ENCODE peak calls at places on chromosomes 7 and 10, in five cellular contexts. K, U, M, N and O are unnamed samples.

GRCh38 chr7:95545007-95545615 is 51.2 kb downstream of the PDK4 start:
- DNase-seq in K (peak; percentile 71), U (peak; percentile 91), M (peak; percentile 75), N (peak; percentile 82), O (peak; percentile 71)

GRCh38 chr10:133083422-133084100 is 4.2 kb upstream of the ADGRA1 start:
- DNase-seq in K (no peak), U (no peak), M (no peak), N (no peak), O (no peak)

GRCh38 chr7:111014074-111014473 is 76.9 kb upstream of the LRRN3 start:
- DNase-seq in K (no peak), U (peak; percentile 36), M (no peak), N (peak; percentile 9), O (no peak)

GRCh38 chr7:139648941-139649425 is 125.5 kb downstream of the CLEC2L start:
- DNase-seq in K (no peak), U (no peak), M (no peak), N (no peak), O (no peak)

GRCh38 chr10:77554996-77555397 is 82.6 kb downstream of the KCNMA1 start:
- DNase-seq in K (no peak), U (peak; percentile 57), M (no peak), N (no peak), O (no peak)

GRCh38 chr7:135859548-135859947 is 110.9 kb upstream of the FAM180A start:
- DNase-seq in K (peak; percentile 18), U (no peak), M (peak; percentile 18), N (no peak), O (peak; percentile 38)

GRCh38 chr10:102072867-102073527 is 7.8 kb downstream of the HPS6 start:
- DNase-seq in K (peak; percentile 77), U (peak; percentile 85), M (peak; percentile 87), N (peak; percentile 86), O (peak; percentile 84)

GRCh38 chr10:69569144-69569934 is 3.9 kb downstream of the NEUROG3 start:
- DNase-seq in K (no peak), U (no peak), M (no peak), N (no peak), O (no peak)

GRCh38 chr7:121544726-121545125 is 148.6 kb upstream of the FAM3C start:
- DNase-seq in K (peak; percentile 85), U (peak; percentile 97), M (peak; percentile 96), N (peak; percentile 94), O (peak; percentile 96)

GRCh38 chr10:73168486-73168844 is 546 bp downstream of the FAM149B1 start:
- DNase-seq in K (no peak), U (no peak), M (peak; percentile 46), N (no peak), O (no peak)

GRCh38 chr10:73167557-73168485 is at the start of the genes ECD and FAM149B1:
- DNase-seq in K (peak; percentile 92), U (peak; percentile 93), M (peak; percentile 93), N (peak; percentile 96), O (peak; percentile 95)

GRCh38 chr10:73163096-73163495 is 4.7 kb downstream of the ECD start:
- DNase-seq in K (no peak), U (no peak), M (peak; percentile 18), N (peak; percentile 2), O (no peak)

GRCh38 chr10:73169320-73169719 is 1.4 kb downstream of the FAM149B1 start:
- DNase-seq in K (no peak), U (no peak), M (no peak), N (no peak), O (no peak)

GRCh38 chr10:73166972-73167371 is 836 bp downstream of the ECD start:
- DNase-seq in K (no peak), U (no peak), M (no peak), N (no peak), O (no peak)
- H3K4me3 ChIP-seq in K (peak overlapping the region; percentile 79), U (peak overlapping the region; percentile 78), M (peak overlapping the region; percentile 71), N (peak overlapping the region; percentile 72), O (peak overlapping the region; percentile 100)

GRCh38 chr7:490461-491291 is 29.0 kb downstream of the PDGFA start:
- DNase-seq in K (no peak), U (no peak), M (no peak), N (no peak), O (peak; percentile 74)
- H3K4me3 ChIP-seq in K (no peak overlapping the region), U (no peak overlapping the region), M (no peak overlapping the region), N (no peak overlapping the region), O (no peak overlapping the region)

DNA sequence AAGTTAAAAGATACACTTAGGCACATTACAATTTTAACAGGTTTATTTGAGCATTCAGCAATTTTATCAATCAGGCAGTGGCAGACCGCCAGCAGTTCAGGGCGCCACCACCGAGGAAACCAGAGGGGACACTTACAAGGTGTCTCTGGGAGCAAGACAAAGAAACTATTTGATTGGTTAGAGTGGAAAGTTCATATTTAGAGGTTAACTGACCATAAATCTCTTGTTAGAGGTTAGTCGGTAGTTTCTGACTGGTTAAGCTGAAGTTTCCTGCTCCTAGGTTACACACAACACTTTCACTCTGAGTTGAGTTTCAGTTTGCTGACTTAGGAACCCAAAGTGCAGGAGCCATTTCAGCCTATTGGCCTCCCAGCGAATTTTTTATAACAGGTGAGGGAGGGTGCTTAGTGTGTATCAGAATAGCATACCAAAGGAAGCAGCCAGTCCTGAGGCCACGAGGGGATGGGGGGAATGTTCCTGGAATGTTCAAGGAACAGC is 10.8 kb upstream of the PVRIG start:
- DNase-seq in K (no peak), U (no peak), M (no peak), N (no peak), O (no peak)
- H3K4me3 ChIP-seq in K (no peak overlapping the region), U (no peak overlapping the region), M (no peak overlapping the region), N (no peak overlapping the region), O (no peak overlapping the region)

GRCh38 chr7:87152112-87152896 is at the start of gene DMTF1:
- DNase-seq in K (peak; percentile 91), U (peak; percentile 95), M (peak; percentile 93), N (peak; percentile 97), O (peak; percentile 95)

GRCh38 chr7:87155788-87156187 is 3.5 kb downstream of the DMTF1 start:
- DNase-seq in K (no peak), U (no peak), M (no peak), N (no peak), O (no peak)

GRCh38 chr7:87152897-87153641 is 816 bp downstream of the DMTF1 start:
- DNase-seq in K (no peak), U (peak; percentile 26), M (peak; percentile 50), N (peak; percentile 38), O (peak; percentile 55)

GRCh38 chr7:87154569-87154968 is 2.3 kb downstream of the DMTF1 start:
- DNase-seq in K (no peak), U (no peak), M (no peak), N (no peak), O (no peak)

GRCh38 chr7:87154166-87154565 is 1.9 kb downstream of the DMTF1 start:
- DNase-seq in K (no peak), U (no peak), M (no peak), N (no peak), O (no peak)
- H3K4me3 ChIP-seq in K (peak overlapping the region; percentile 83), U (peak overlapping the region; percentile 80), M (peak overlapping the region; percentile 83), N (peak overlapping the region; percentile 84), O (peak overlapping the region; percentile 79)

GRCh38 chr7:141011443-141011842 is 3.3 kb downstream of the MRPS33 start:
- DNase-seq in K (no peak), U (no peak), M (no peak), N (no peak), O (no peak)

GRCh38 chr7:141013345-141013715 is 1.4 kb downstream of the MRPS33 start:
- DNase-seq in K (no peak), U (no peak), M (no peak), N (no peak), O (no peak)

GRCh38 chr7:141012044-141012685 is 2.6 kb downstream of the MRPS33 start:
- DNase-seq in K (peak; percentile 58), U (peak; percentile 76), M (peak; percentile 75), N (peak; percentile 68), O (peak; percentile 78)

GRCh38 chr7:141014091-141014490 is 661 bp downstream of the MRPS33 start:
- DNase-seq in K (peak; percentile 35), U (peak; percentile 35), M (no peak), N (peak; percentile 51), O (no peak)

GRCh38 chr7:141012696-141013344 is 1.9 kb downstream of the MRPS33 start:
- DNase-seq in K (no peak), U (no peak), M (no peak), N (no peak), O (peak; percentile 79)
- H3K4me3 ChIP-seq in K (no peak overlapping the region), U (no peak overlapping the region), M (no peak overlapping the region), N (no peak overlapping the region), O (no peak overlapping the region)

DNA sequence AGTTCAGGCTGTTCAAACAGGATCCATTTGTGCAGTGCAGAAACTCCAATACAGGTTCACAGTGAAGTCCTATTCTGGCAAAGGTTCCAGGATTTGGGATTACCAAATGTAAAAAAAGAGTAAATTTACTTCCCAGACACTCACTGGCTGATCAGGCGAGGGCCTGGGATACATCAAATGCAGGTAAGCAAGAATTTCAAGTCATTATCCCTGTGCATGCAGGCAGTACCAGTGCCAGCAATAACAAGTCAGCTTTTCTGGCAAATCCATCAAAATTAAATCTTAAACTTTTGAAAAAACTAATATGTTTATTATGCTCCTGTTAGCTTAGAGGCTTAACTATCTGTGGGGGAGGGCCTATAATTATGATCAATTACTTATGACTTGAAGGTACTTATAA is 6.3 kb downstream of the CDK6 start:
- DNase-seq in K (no peak), U (no peak), M (no peak), N (no peak), O (no peak)
- H3K4me3 ChIP-seq in K (no peak overlapping the region), U (no peak overlapping the region), M (no peak overlapping the region), N (no peak overlapping the region), O (no peak overlapping the region)